ENCODE peak calls at places on chromosomes 12 and 14, in four cellular contexts. Q is neural progenitor cell, F is kidney, Z is tibial nerve. S is an unnamed sample.

GRCh38 chr12:131047789-131048610 is 94.3 kb downstream of the ADGRD1 start:
- DNase-seq in Q (no peak), F (peak; percentile 69), Z (no peak), S (no peak)

GRCh38 chr12:76863811-76864210 is 15.0 kb downstream of the CSRP2 start:
- DNase-seq in F (no peak), Z (no peak), Q (no peak), S (no peak)

GRCh38 chr12:32661706-32662105 is 17.4 kb upstream of the DNM1L start:
- DNase-seq in F (no peak), Z (no peak), Q (no peak), S (no peak)

GRCh38 chr12:129064201-129064881 is 211.1 kb downstream of the GLT1D1 start:
- DNase-seq in F (peak; percentile 43), Q (peak; percentile 21), Z (no peak), S (no peak)

GRCh38 chr14:105501504-105502291 is 10.7 kb downstream of the TEDC1 start:
- DNase-seq in Q (no peak), F (peak; percentile 45), Z (no peak), S (no peak)

GRCh38 chr14:93160353-93160801 is 24.3 kb downstream of the MOAP1 start:
- DNase-seq in Q (peak; percentile 45), F (peak; percentile 29), Z (no peak), S (no peak)

GRCh38 chr12:61009167-61009566 is 1251.0 kb upstream of the USP15 start:
- DNase-seq in F (no peak), Z (no peak), Q (no peak), S (no peak)

GRCh38 chr12:85733984-85734383 is 102.2 kb downstream of the RASSF9 start:
- DNase-seq in F (no peak), Q (no peak), Z (no peak), S (no peak)

GRCh38 chr12:88562846-88563582 is 17.3 kb downstream of the KITLG start:
- DNase-seq in F (no peak), Z (no peak), Q (no peak), S (no peak)

GRCh38 chr12:42141981-42142606 is 2.6 kb downstream of the GXYLT1 start:
- DNase-seq in Z (no peak), F (no peak), Q (no peak), S (no peak)
- H3K27ac ChIP-seq in Z (no peak overlapping the region), F (no peak overlapping the region), Q (no peak overlapping the region), S (no peak overlapping the region)

DNA sequence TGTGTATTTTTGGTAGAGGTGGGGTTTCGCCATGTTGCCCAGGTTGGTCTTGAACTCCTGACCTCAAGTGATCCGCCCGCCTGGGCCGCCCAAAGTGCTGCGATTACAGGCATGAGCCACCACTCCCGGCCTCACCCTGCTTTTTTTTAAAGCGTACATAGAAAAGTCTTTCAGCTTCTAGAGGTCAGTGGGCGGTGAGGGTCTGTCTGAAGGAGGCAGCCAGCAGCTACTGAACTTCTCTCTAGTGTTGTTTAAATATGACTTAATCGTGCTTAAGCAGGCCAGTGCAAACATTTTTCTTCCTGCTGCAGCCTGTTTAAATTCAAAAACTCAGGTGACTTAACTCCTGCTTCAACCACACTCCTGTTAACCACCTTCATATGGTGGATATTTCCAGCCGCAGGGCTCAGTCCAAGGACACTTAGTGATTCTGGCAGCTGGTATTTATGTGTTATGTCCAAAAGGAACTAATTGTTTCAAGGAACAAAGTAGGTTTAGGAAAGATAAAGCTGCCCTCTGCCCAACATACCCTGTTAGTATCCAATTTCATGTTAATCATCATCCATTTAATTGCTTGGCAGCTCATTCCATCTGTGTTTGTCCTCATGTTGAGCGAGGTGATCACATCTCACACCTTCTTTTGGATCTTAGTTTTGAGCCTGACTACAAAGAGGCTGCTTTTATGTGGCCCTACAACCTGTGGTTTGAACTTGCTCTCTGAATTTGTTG is 2.0 kb downstream of the PRKAB1 start:
- DNase-seq in Q (no peak), F (no peak), Z (no peak), S (no peak)
- H3K27ac ChIP-seq in Q (no peak overlapping the region), F (peak overlapping the region; percentile 92), Z (no peak overlapping the region), S (no peak overlapping the region)

GRCh38 chr12:31317471-31318397 is 8.2 kb downstream of the SINHCAF start:
- DNase-seq in Q (peak; percentile 27), Z (no peak), F (no peak), S (no peak)

GRCh38 chr12:31315089-31315725 is 10.7 kb downstream of the SINHCAF start:
- DNase-seq in F (no peak), Z (no peak), Q (no peak), S (no peak)

GRCh38 chr12:31315779-31316465 is 10.0 kb downstream of the SINHCAF start:
- DNase-seq in F (no peak), Q (no peak), Z (no peak), S (no peak)

GRCh38 chr12:31318870-31319269 is 7.1 kb downstream of the SINHCAF start:
- DNase-seq in F (no peak), Q (no peak), Z (no peak), S (no peak)

DNA sequence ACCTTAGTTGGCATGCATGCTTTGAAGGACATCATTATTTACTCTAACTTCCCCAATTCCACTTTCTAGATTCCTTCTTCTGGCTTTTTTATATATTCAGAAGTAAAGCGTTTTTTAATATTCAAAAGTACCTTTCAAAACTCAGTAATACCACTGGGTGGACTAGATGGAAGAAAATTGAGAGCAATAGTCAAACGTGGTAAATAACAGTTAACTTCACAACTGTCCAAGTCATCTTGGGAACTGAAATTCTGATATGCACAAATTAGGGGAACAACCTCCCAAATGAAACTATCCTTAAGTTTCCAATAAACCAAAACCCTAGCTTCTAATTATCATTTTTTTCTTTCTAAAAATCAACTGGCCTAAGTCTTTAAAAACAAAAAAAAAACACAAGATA is 9.0 kb downstream of the SINHCAF start:
- DNase-seq in Z (no peak), F (no peak), Q (no peak), S (no peak)
- H3K27ac ChIP-seq in Z (no peak overlapping the region), F (no peak overlapping the region), Q (peak overlapping the region; percentile 0), S (no peak overlapping the region)

GRCh38 chr12:104288635-104289258 is 14.8 kb upstream of the EID3 start:
- DNase-seq in Z (peak; percentile 61), F (peak; percentile 93), Q (peak; percentile 95), S (peak; percentile 76)

GRCh38 chr12:104282109-104282508 is 21.4 kb upstream of the EID3 start:
- DNase-seq in Z (no peak), F (no peak), Q (no peak), S (no peak)

GRCh38 chr12:104281636-104282035 is 21.9 kb upstream of the EID3 start:
- DNase-seq in Z (no peak), F (no peak), Q (no peak), S (no peak)

GRCh38 chr12:104286538-104287482 is 16.7 kb upstream of the EID3 start:
- DNase-seq in Z (peak; percentile 95), F (peak; percentile 96), Q (peak; percentile 97), S (peak; percentile 96)

DNA sequence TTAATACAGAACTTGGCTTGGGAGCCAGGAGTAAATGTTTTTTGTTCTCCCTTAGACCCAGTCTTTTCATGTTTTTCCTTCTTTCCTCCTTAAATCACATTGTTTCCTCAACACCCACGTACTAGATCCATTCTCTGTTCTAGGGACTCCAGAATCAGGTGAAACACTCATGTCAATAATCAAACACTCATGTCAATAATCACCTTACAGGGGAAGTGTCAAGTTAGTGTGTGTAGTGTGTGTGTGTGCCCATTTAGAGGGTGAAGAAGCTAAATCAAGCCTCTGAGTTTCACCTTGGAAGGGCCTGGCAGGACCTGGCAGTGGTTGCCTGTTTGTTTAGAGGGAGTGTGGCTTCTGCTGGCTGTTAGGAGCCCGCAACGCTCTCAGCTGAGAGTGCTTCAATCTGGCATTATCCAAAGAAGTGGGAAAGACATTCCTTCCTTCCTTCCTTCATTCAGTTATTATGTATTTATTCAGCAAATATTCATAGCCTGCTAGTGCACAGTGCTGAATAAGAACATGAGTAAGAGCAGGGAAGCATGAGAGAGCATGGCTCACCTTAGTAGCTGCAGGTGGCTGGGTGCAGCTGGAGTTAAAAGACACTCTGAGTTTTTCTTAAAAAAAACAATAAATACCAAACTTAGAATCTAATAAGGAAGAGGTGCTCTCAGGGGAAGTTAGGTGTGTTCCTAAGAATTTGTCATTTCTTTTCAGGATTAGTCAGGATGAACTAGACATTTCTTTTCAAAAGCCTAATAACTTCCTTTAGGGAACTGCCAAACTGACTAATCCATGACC is 17.6 kb upstream of the EID3 start:
- DNase-seq in Z (no peak), F (no peak), Q (no peak), S (no peak)
- H3K27ac ChIP-seq in Z (peak overlapping the region; percentile 49), F (peak overlapping the region; percentile 92), Q (no peak overlapping the region), S (peak overlapping the region; percentile 95)

DNA sequence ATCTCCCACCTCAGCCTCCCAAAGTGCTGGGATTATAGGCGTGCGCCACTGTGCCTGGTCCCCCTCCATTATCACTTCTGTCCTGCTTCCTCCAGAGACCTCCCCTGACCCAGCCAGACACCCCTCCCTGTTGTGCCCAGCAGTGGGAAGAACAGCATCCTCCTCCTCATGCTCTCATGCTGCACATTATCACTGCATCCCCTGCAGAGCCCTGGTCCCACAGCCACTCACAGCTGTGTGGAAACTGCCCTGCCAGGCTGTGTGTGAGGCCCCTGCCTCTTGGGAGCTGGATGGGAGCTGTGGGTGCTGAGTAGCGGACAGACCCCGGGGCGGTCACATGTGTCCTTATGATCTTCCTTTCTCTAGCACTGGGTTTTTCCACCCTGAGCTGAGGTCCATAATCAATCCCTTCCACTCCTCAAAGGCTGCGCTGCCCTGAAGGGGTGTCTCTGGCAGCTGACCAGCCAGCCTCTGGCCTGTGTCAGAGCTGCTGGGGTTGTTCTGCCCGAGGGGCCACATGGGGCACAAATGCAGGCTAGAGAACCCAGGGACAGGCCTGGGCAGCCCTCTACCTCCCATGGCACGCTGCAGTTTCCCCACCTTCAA is 9.2 kb downstream of the HIP1R start:
- DNase-seq in Q (no peak), Z (no peak), F (peak; percentile 52), S (no peak)
- H3K27ac ChIP-seq in Q (no peak overlapping the region), Z (no peak overlapping the region), F (no peak overlapping the region), S (no peak overlapping the region)

GRCh38 chr12:121812921-121813896 is 9.4 kb downstream of the SETD1B start:
- DNase-seq in Q (no peak), F (no peak), Z (peak; percentile 21), S (no peak)
- H3K27ac ChIP-seq in Q (no peak overlapping the region), F (peak overlapping the region; percentile 69), Z (no peak overlapping the region), S (no peak overlapping the region)

DNA sequence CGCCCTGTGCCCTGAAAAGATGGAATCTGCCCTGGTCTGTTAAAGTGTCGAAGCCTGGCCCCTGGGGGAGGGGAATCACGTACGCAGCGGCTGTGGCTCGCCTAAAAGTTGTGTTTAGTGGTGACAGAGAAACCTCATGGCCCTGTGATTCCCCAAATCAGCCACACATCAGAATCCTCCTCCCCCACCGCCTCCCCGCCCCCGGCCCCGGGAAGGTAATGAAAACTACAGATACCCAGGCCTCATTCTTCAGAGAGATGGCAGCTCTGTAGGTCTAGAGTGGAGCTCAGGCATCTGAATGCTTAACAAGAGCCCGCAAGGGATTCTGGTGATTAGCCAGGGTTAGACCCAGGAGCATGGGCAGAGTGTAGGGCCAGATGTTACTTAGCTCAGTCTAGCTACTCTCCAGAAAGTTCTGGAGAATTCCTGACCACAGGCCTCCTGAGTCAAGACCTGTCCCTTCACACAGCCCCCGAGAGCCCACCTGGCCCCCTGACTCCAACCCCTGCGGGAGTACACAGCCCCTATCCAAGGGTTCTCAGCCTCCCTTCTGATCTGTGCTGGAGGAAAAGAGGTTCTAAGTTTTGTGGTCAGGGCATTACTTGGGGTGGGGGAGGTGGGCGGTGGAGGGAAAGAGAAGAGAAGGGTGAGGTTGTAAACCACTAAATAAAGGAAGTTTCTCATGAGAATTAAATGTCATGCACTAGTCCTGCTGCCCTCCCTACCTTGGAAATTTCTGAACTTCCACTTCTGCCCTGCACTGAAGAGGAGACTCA is 114.8 kb downstream of the PLXNC1 start:
- DNase-seq in Q (no peak), F (no peak), Z (no peak), S (no peak)
- H3K27ac ChIP-seq in Q (no peak overlapping the region), F (peak overlapping the region; percentile 87), Z (peak overlapping the region; percentile 60), S (no peak overlapping the region)

S was measured in SJSA1.